ENCODE peak calls at places on chromosomes 4 and X, in nine cellular contexts. One of them, this sample, is unnamed.
A peak's percentile ranks its signal among the peaks of the same experiment; 100 is the strongest.

GRCh38 chrX:24347871-24348270 is 12.6 kb upstream of the SUPT20HL1 start:
- DNase-seq in activated effector memory CD4-positive, alpha-beta T cell treated with Interleukin-2 at 50 U/mL for 16 hours: no peak
- DNase-seq in H54: no peak
- DNase-seq in mesothelial cell of epicardium: no peak
- DNase-seq in activated CD4-positive, alpha-beta T cell treated with anti-CD3 and anti-CD28 coated beads, Interleukin-2, amount 50 U/mL, for 1 hour: no peak
- DNase-seq in HT1080: no peak
- DNase-seq in MG63: no peak
- DNase-seq in CD8-positive, alpha-beta memory T cell: no peak
- DNase-seq in mucosa of gallbladder: no peak
- DNase-seq in this sample: no peak

GRCh38 chr4:169098054-169098896 is 88.2 kb upstream of the CBR4 start:
- DNase-seq in activated effector memory CD4-positive, alpha-beta T cell treated with Interleukin-2 at 50 U/mL for 16 hours: no peak
- DNase-seq in H54: no peak
- DNase-seq in mesothelial cell of epicardium: no peak
- DNase-seq in activated CD4-positive, alpha-beta T cell treated with anti-CD3 and anti-CD28 coated beads, Interleukin-2, amount 50 U/mL, for 1 hour: no peak
- DNase-seq in HT1080: peak; percentile 36
- DNase-seq in MG63: no peak
- DNase-seq in CD8-positive, alpha-beta memory T cell: no peak
- DNase-seq in mucosa of gallbladder: no peak
- DNase-seq in this sample: no peak

GRCh38 chrX:44908838-44909237 is 35.9 kb downstream of the KDM6A start:
- DNase-seq in activated effector memory CD4-positive, alpha-beta T cell treated with Interleukin-2 at 50 U/mL for 16 hours: no peak
- DNase-seq in H54: no peak
- DNase-seq in mesothelial cell of epicardium: no peak
- DNase-seq in activated CD4-positive, alpha-beta T cell treated with anti-CD3 and anti-CD28 coated beads, Interleukin-2, amount 50 U/mL, for 1 hour: no peak
- DNase-seq in HT1080: no peak
- DNase-seq in MG63: no peak
- DNase-seq in CD8-positive, alpha-beta memory T cell: no peak
- DNase-seq in mucosa of gallbladder: no peak
- DNase-seq in this sample: no peak

GRCh38 chr4:815464-816146 is 10.3 kb downstream of the CPLX1 start:
- DNase-seq in activated effector memory CD4-positive, alpha-beta T cell treated with Interleukin-2 at 50 U/mL for 16 hours: no peak
- DNase-seq in H54: no peak
- DNase-seq in mesothelial cell of epicardium: no peak
- DNase-seq in activated CD4-positive, alpha-beta T cell treated with anti-CD3 and anti-CD28 coated beads, Interleukin-2, amount 50 U/mL, for 1 hour: no peak
- DNase-seq in HT1080: no peak
- DNase-seq in MG63: no peak
- DNase-seq in CD8-positive, alpha-beta memory T cell: no peak
- DNase-seq in mucosa of gallbladder: no peak
- DNase-seq in this sample: no peak

GRCh38 chrX:66030505-66031317 is 9.2 kb downstream of the VSIG4 start:
- DNase-seq in activated effector memory CD4-positive, alpha-beta T cell treated with Interleukin-2 at 50 U/mL for 16 hours: no peak
- DNase-seq in H54: no peak
- DNase-seq in mesothelial cell of epicardium: no peak
- DNase-seq in activated CD4-positive, alpha-beta T cell treated with anti-CD3 and anti-CD28 coated beads, Interleukin-2, amount 50 U/mL, for 1 hour: no peak
- DNase-seq in HT1080: peak; percentile 3
- DNase-seq in MG63: no peak
- DNase-seq in CD8-positive, alpha-beta memory T cell: peak; percentile 1
- DNase-seq in mucosa of gallbladder: peak; percentile 30
- DNase-seq in this sample: no peak

GRCh38 chrX:15505104-15505503 is 4.5 kb downstream of the BMX start:
- DNase-seq in activated effector memory CD4-positive, alpha-beta T cell treated with Interleukin-2 at 50 U/mL for 16 hours: no peak
- DNase-seq in H54: no peak
- DNase-seq in mesothelial cell of epicardium: no peak
- DNase-seq in activated CD4-positive, alpha-beta T cell treated with anti-CD3 and anti-CD28 coated beads, Interleukin-2, amount 50 U/mL, for 1 hour: no peak
- DNase-seq in HT1080: peak; percentile 6
- DNase-seq in MG63: no peak
- DNase-seq in CD8-positive, alpha-beta memory T cell: no peak
- DNase-seq in mucosa of gallbladder: no peak
- DNase-seq in this sample: no peak

GRCh38 chr4:13615162-13615561 is 12.4 kb downstream of the BOD1L1 start:
- DNase-seq in activated effector memory CD4-positive, alpha-beta T cell treated with Interleukin-2 at 50 U/mL for 16 hours: no peak
- DNase-seq in H54: no peak
- DNase-seq in mesothelial cell of epicardium: no peak
- DNase-seq in activated CD4-positive, alpha-beta T cell treated with anti-CD3 and anti-CD28 coated beads, Interleukin-2, amount 50 U/mL, for 1 hour: no peak
- DNase-seq in HT1080: no peak
- DNase-seq in MG63: no peak
- DNase-seq in CD8-positive, alpha-beta memory T cell: no peak
- DNase-seq in mucosa of gallbladder: no peak
- DNase-seq in this sample: no peak

GRCh38 chr4:96894621-96895020 is 1054.7 kb downstream of the PDHA2 start:
- DNase-seq in activated effector memory CD4-positive, alpha-beta T cell treated with Interleukin-2 at 50 U/mL for 16 hours: no peak
- DNase-seq in H54: no peak
- DNase-seq in mesothelial cell of epicardium: no peak
- DNase-seq in activated CD4-positive, alpha-beta T cell treated with anti-CD3 and anti-CD28 coated beads, Interleukin-2, amount 50 U/mL, for 1 hour: no peak
- DNase-seq in HT1080: no peak
- DNase-seq in MG63: no peak
- DNase-seq in CD8-positive, alpha-beta memory T cell: no peak
- DNase-seq in mucosa of gallbladder: no peak
- DNase-seq in this sample: no peak

GRCh38 chr4:158080354-158080753 is 92.5 kb downstream of the GASK1B start:
- DNase-seq in activated effector memory CD4-positive, alpha-beta T cell treated with Interleukin-2 at 50 U/mL for 16 hours: no peak
- DNase-seq in H54: no peak
- DNase-seq in mesothelial cell of epicardium: no peak
- DNase-seq in activated CD4-positive, alpha-beta T cell treated with anti-CD3 and anti-CD28 coated beads, Interleukin-2, amount 50 U/mL, for 1 hour: no peak
- DNase-seq in HT1080: no peak
- DNase-seq in MG63: no peak
- DNase-seq in CD8-positive, alpha-beta memory T cell: no peak
- DNase-seq in mucosa of gallbladder: no peak
- DNase-seq in this sample: no peak

GRCh38 chrX:120697053-120697452 is 67.2 kb upstream of the C1GALT1C1 start:
- DNase-seq in activated effector memory CD4-positive, alpha-beta T cell treated with Interleukin-2 at 50 U/mL for 16 hours: no peak
- DNase-seq in H54: no peak
- DNase-seq in mesothelial cell of epicardium: no peak
- DNase-seq in activated CD4-positive, alpha-beta T cell treated with anti-CD3 and anti-CD28 coated beads, Interleukin-2, amount 50 U/mL, for 1 hour: peak; percentile 4
- DNase-seq in HT1080: no peak
- DNase-seq in MG63: no peak
- DNase-seq in CD8-positive, alpha-beta memory T cell: no peak
- DNase-seq in mucosa of gallbladder: no peak
- DNase-seq in this sample: peak; percentile 89

GRCh38 chrX:1452497-1453389 is at the start of gene ASMTL:
- DNase-seq in activated effector memory CD4-positive, alpha-beta T cell treated with Interleukin-2 at 50 U/mL for 16 hours: peak; percentile 100
- DNase-seq in H54: peak; percentile 74
- DNase-seq in mesothelial cell of epicardium: peak; percentile 100
- DNase-seq in activated CD4-positive, alpha-beta T cell treated with anti-CD3 and anti-CD28 coated beads, Interleukin-2, amount 50 U/mL, for 1 hour: peak; percentile 100
- DNase-seq in HT1080: peak; percentile 96
- DNase-seq in MG63: peak; percentile 99
- DNase-seq in CD8-positive, alpha-beta memory T cell: peak; percentile 100
- DNase-seq in mucosa of gallbladder: peak; percentile 99
- DNase-seq in this sample: peak; percentile 100

GRCh38 chrX:129655547-129656248 is 942 bp upstream of the APLN start:
- DNase-seq in activated effector memory CD4-positive, alpha-beta T cell treated with Interleukin-2 at 50 U/mL for 16 hours: no peak
- DNase-seq in H54: no peak
- DNase-seq in mesothelial cell of epicardium: no peak
- DNase-seq in activated CD4-positive, alpha-beta T cell treated with anti-CD3 and anti-CD28 coated beads, Interleukin-2, amount 50 U/mL, for 1 hour: no peak
- DNase-seq in HT1080: no peak
- DNase-seq in MG63: no peak
- DNase-seq in CD8-positive, alpha-beta memory T cell: no peak
- DNase-seq in mucosa of gallbladder: no peak
- DNase-seq in this sample: no peak

GRCh38 chr4:101292901-101293300 is 54.4 kb downstream of the PPP3CA start:
- DNase-seq in activated effector memory CD4-positive, alpha-beta T cell treated with Interleukin-2 at 50 U/mL for 16 hours: no peak
- DNase-seq in H54: no peak
- DNase-seq in mesothelial cell of epicardium: no peak
- DNase-seq in activated CD4-positive, alpha-beta T cell treated with anti-CD3 and anti-CD28 coated beads, Interleukin-2, amount 50 U/mL, for 1 hour: no peak
- DNase-seq in HT1080: no peak
- DNase-seq in MG63: peak; percentile 18
- DNase-seq in CD8-positive, alpha-beta memory T cell: no peak
- DNase-seq in mucosa of gallbladder: no peak
- DNase-seq in this sample: no peak

GRCh38 chrX:111041018-111041462 is 55.0 kb upstream of the PAK3 start:
- DNase-seq in activated effector memory CD4-positive, alpha-beta T cell treated with Interleukin-2 at 50 U/mL for 16 hours: no peak
- DNase-seq in H54: peak; percentile 2
- DNase-seq in mesothelial cell of epicardium: no peak
- DNase-seq in activated CD4-positive, alpha-beta T cell treated with anti-CD3 and anti-CD28 coated beads, Interleukin-2, amount 50 U/mL, for 1 hour: peak; percentile 1
- DNase-seq in HT1080: peak; percentile 96
- DNase-seq in MG63: peak; percentile 13
- DNase-seq in CD8-positive, alpha-beta memory T cell: no peak
- DNase-seq in mucosa of gallbladder: no peak
- DNase-seq in this sample: peak; percentile 27

GRCh38 chr4:168844261-168845039 is 165.6 kb downstream of the CBR4 start:
- DNase-seq in activated effector memory CD4-positive, alpha-beta T cell treated with Interleukin-2 at 50 U/mL for 16 hours: no peak
- DNase-seq in H54: no peak
- DNase-seq in mesothelial cell of epicardium: no peak
- DNase-seq in activated CD4-positive, alpha-beta T cell treated with anti-CD3 and anti-CD28 coated beads, Interleukin-2, amount 50 U/mL, for 1 hour: no peak
- DNase-seq in HT1080: no peak
- DNase-seq in MG63: no peak
- DNase-seq in CD8-positive, alpha-beta memory T cell: no peak
- DNase-seq in mucosa of gallbladder: no peak
- DNase-seq in this sample: no peak

GRCh38 chr4:164204434-164204833 is 549.5 kb upstream of the SMIM31 start:
- DNase-seq in activated effector memory CD4-positive, alpha-beta T cell treated with Interleukin-2 at 50 U/mL for 16 hours: no peak
- DNase-seq in H54: peak; percentile 7
- DNase-seq in mesothelial cell of epicardium: no peak
- DNase-seq in activated CD4-positive, alpha-beta T cell treated with anti-CD3 and anti-CD28 coated beads, Interleukin-2, amount 50 U/mL, for 1 hour: no peak
- DNase-seq in HT1080: peak; percentile 88
- DNase-seq in MG63: peak; percentile 78
- DNase-seq in CD8-positive, alpha-beta memory T cell: no peak
- DNase-seq in mucosa of gallbladder: no peak
- DNase-seq in this sample: no peak

GRCh38 chr4:108360857-108361820 is 192.4 kb upstream of the LEF1 start:
- DNase-seq in activated effector memory CD4-positive, alpha-beta T cell treated with Interleukin-2 at 50 U/mL for 16 hours: no peak
- DNase-seq in H54: no peak
- DNase-seq in mesothelial cell of epicardium: peak; percentile 36
- DNase-seq in activated CD4-positive, alpha-beta T cell treated with anti-CD3 and anti-CD28 coated beads, Interleukin-2, amount 50 U/mL, for 1 hour: no peak
- DNase-seq in HT1080: no peak
- DNase-seq in MG63: no peak
- DNase-seq in CD8-positive, alpha-beta memory T cell: no peak
- DNase-seq in mucosa of gallbladder: peak; percentile 23
- DNase-seq in this sample: no peak

GRCh38 chrX:153032397-153033118 is 23.7 kb upstream of the PNMA3 start:
- DNase-seq in activated effector memory CD4-positive, alpha-beta T cell treated with Interleukin-2 at 50 U/mL for 16 hours: peak; percentile 57
- DNase-seq in H54: peak; percentile 53
- DNase-seq in mesothelial cell of epicardium: no peak
- DNase-seq in activated CD4-positive, alpha-beta T cell treated with anti-CD3 and anti-CD28 coated beads, Interleukin-2, amount 50 U/mL, for 1 hour: peak; percentile 62
- DNase-seq in HT1080: peak; percentile 32
- DNase-seq in MG63: peak; percentile 53
- DNase-seq in CD8-positive, alpha-beta memory T cell: peak; percentile 41
- DNase-seq in mucosa of gallbladder: peak; percentile 66
- DNase-seq in this sample: peak; percentile 25

GRCh38 chrX:3609800-3610199 is 103.6 kb downstream of the PRKX start:
- DNase-seq in activated effector memory CD4-positive, alpha-beta T cell treated with Interleukin-2 at 50 U/mL for 16 hours: no peak
- DNase-seq in H54: peak; percentile 16
- DNase-seq in mesothelial cell of epicardium: no peak
- DNase-seq in activated CD4-positive, alpha-beta T cell treated with anti-CD3 and anti-CD28 coated beads, Interleukin-2, amount 50 U/mL, for 1 hour: no peak
- DNase-seq in HT1080: peak; percentile 21
- DNase-seq in MG63: no peak
- DNase-seq in CD8-positive, alpha-beta memory T cell: no peak
- DNase-seq in mucosa of gallbladder: no peak
- DNase-seq in this sample: no peak

GRCh38 chr4:71186257-71186565 is 152.6 kb upstream of the SLC4A4 start:
- DNase-seq in activated effector memory CD4-positive, alpha-beta T cell treated with Interleukin-2 at 50 U/mL for 16 hours: no peak
- DNase-seq in H54: no peak
- DNase-seq in mesothelial cell of epicardium: no peak
- DNase-seq in activated CD4-positive, alpha-beta T cell treated with anti-CD3 and anti-CD28 coated beads, Interleukin-2, amount 50 U/mL, for 1 hour: no peak
- DNase-seq in HT1080: no peak
- DNase-seq in MG63: no peak
- DNase-seq in CD8-positive, alpha-beta memory T cell: no peak
- DNase-seq in mucosa of gallbladder: no peak
- DNase-seq in this sample: no peak

This sample was measured in T-helper 2 cell.